ENCODE peak calls at places on chromosomes 6 and 20, in seven cellular contexts. C is BE2C, X is stomach, G is fibroblast of lung, B is ovary, I is epithelial cell of esophagus, T is heart left ventricle. Q is an unnamed sample.

GRCh38 chr6:11236351-11236750 is 3.9 kb upstream of the NEDD9 start:
- DNase-seq in C (no peak), X (no peak), G (no peak), B (no peak), I (peak; percentile 74), T (no peak), Q (no peak)

GRCh38 chr6:170437719-170438401 is 115.2 kb downstream of the PSMB1 start:
- DNase-seq in C (no peak), X (no peak), G (peak; percentile 40), B (peak; percentile 3), I (no peak), T (no peak), Q (peak; percentile 47)

GRCh38 chr6:13063300-13063918 is 264.9 kb downstream of the TBC1D7 start:
- DNase-seq in C (no peak), X (no peak), G (no peak), B (no peak), I (no peak), T (no peak), Q (no peak)

GRCh38 chr6:13273202-13273930 is 55.0 kb downstream of the TBC1D7 start:
- DNase-seq in C (no peak), X (no peak), G (peak; percentile 26), B (no peak), I (no peak), T (no peak), Q (no peak)

GRCh38 chr6:37141291-37142046 is 28.5 kb upstream of the PIM1 start:
- DNase-seq in C (no peak), X (no peak), G (peak; percentile 88), B (no peak), I (no peak), T (no peak), Q (no peak)

GRCh38 chr6:40848868-40849524 is 190.0 kb downstream of the UNC5CL start:
- DNase-seq in C (no peak), X (no peak), G (no peak), B (no peak), I (no peak), T (no peak), Q (no peak)

GRCh38 chr6:155880905-155881304 is 425.3 kb upstream of the NOX3 start:
- DNase-seq in C (no peak), X (no peak), G (peak; percentile 51), B (no peak), I (no peak), T (no peak), Q (no peak)

GRCh38 chr20:19495905-19496703 is 262.0 kb upstream of the RIN2 start:
- DNase-seq in C (no peak), X (no peak), G (peak; percentile 41), B (no peak), I (no peak), T (no peak), Q (no peak)

GRCh38 chr6:124982669-124983068 is 20.4 kb downstream of the RNF217 start:
- DNase-seq in C (no peak), X (no peak), G (no peak), B (no peak), I (peak; percentile 50), T (no peak), Q (no peak)

GRCh38 chr6:111818539-111819226 is 54.6 kb downstream of the FYN start:
- DNase-seq in C (no peak), X (no peak), G (peak; percentile 34), B (no peak), I (no peak), T (no peak), Q (no peak)

GRCh38 chr20:24971702-24972101 is 20.8 kb downstream of the APMAP start:
- DNase-seq in C (no peak), X (no peak), G (no peak), B (no peak), I (no peak), T (no peak), Q (no peak)

GRCh38 chr20:63794614-63795013 is 36.5 kb downstream of the ZBTB46 start:
- DNase-seq in C (no peak), X (no peak), G (no peak), B (no peak), I (no peak), T (no peak), Q (no peak)

GRCh38 chr6:3137057-3137777 is 18.7 kb downstream of the BPHL start:
- DNase-seq in C (no peak), X (no peak), G (no peak), B (no peak), I (no peak), T (no peak), Q (no peak)

GRCh38 chr20:38247166-38247509 is 13.4 kb downstream of the KIAA1755 start:
- DNase-seq in C (no peak), X (no peak), G (no peak), B (no peak), I (no peak), T (no peak), Q (peak; percentile 54)

GRCh38 chr6:4369616-4370015 is 234.2 kb upstream of the ECI2 start:
- DNase-seq in C (no peak), X (no peak), G (peak; percentile 82), B (no peak), I (peak; percentile 46), T (no peak), Q (no peak)

GRCh38 chr6:107653183-107653580 is 163.3 kb downstream of the SOBP start:
- DNase-seq in C (peak; percentile 88), X (no peak), G (no peak), B (no peak), I (no peak), T (peak; percentile 87), Q (no peak)

GRCh38 chr6:89440200-89440599 is 7.2 kb downstream of the ANKRD6 start:
- DNase-seq in C (no peak), X (no peak), G (no peak), B (no peak), I (no peak), T (no peak), Q (no peak)

GRCh38 chr6:6600865-6601264 is 12.3 kb downstream of the LY86 start:
- DNase-seq in C (no peak), X (no peak), G (no peak), B (no peak), I (no peak), T (no peak), Q (no peak)

GRCh38 chr6:44035621-44036020 is 91.6 kb downstream of the MRPL14 start:
- DNase-seq in C (peak; percentile 44), X (no peak), G (no peak), B (no peak), I (peak; percentile 56), T (no peak), Q (no peak)

GRCh38 chr6:64255000-64255399 is 619.4 kb downstream of the PHF3 start:
- DNase-seq in C (no peak), X (no peak), G (no peak), B (no peak), I (no peak), T (no peak), Q (no peak)

GRCh38 chr6:64254558-64254957 is 619.0 kb downstream of the PHF3 start:
- DNase-seq in C (no peak), X (no peak), G (no peak), B (no peak), I (peak; percentile 83), T (no peak), Q (no peak)

GRCh38 chr6:64249129-64249528 is 613.5 kb downstream of the PHF3 start:
- DNase-seq in C (no peak), X (no peak), G (peak; percentile 4), B (no peak), I (peak; percentile 30), T (no peak), Q (no peak)

GRCh38 chr6:64252256-64252655 is 616.7 kb downstream of the PHF3 start:
- DNase-seq in C (no peak), X (no peak), G (no peak), B (no peak), I (peak; percentile 37), T (no peak), Q (no peak)

DNA sequence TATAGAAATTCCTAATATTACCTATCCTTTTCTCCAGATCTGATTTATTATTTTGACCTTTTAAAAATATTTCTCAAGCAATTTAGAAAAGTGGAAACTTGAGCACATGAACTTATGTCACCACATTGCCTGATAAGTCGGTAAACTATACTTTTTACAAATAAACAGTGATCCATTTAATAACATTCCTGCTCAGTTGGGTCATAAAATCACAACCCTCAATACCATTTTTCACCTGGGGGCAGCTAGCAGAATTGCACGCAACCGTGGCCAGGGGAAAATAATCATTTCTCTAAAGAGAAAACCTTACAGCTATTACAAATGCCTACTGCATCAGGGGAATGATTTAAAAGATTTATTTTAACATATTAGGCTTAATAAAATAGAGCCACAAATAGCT is 614.5 kb downstream of the PHF3 start:
- DNase-seq in C (no peak), X (no peak), G (peak; percentile 11), B (no peak), I (no peak), T (no peak), Q (no peak)
- TF ChIP-seq CTCF in C (peak; percentile 28), X (no peak), G (no peak), B (no peak), I (no peak), T (no peak), Q (no peak)

DNA sequence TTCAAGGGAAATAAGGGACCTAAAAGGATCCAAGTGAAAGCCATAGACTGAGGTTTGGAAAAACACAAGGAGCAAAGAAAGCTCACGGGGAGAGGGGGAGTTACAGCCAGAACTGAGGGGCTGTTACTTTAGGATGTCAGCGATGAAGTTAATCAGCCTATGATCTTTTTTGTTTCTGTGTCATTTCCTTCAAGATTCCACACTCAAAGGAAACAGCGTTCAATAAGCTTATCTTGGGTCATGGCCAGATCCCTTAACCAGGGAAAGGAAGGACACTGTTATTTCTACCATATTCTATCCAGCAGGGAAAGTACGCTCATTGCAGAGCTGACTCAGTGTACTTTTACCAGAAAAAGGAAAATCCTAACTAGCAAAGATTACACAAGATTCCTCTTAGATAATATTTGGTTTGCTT is 132.8 kb downstream of the PFDN4 start:
- DNase-seq in C (no peak), X (no peak), G (peak; percentile 85), B (no peak), I (no peak), T (no peak), Q (no peak)
- TF ChIP-seq CTCF in C (no peak), X (no peak), G (no peak), B (no peak), I (no peak), T (no peak), Q (no peak)

DNA sequence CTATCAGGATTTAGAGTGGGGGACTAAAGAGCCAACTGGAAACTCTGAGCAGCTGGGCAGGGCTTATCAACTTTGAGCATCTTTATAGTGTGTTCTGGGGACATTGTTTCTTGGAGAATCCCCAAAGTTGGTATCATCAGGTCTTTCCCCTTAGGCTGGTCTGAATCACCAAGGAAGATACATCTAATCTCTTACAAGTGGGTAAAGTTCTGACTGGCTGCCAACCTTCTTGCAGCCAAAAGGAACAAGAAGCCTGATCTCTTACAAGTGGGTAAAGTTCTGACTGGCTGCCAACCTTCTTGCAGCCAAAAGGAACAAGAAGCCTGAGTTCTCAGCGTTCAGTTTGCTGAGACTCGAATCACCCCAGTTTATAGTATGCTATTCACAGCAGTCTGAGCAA is 1.6 kb upstream of the MED23 start:
- DNase-seq in C (no peak), X (no peak), G (no peak), B (no peak), I (no peak), T (no peak), Q (no peak)
- TF ChIP-seq CTCF in C (no peak), X (no peak), G (no peak), B (no peak), I (no peak), T (no peak), Q (no peak)

DNA sequence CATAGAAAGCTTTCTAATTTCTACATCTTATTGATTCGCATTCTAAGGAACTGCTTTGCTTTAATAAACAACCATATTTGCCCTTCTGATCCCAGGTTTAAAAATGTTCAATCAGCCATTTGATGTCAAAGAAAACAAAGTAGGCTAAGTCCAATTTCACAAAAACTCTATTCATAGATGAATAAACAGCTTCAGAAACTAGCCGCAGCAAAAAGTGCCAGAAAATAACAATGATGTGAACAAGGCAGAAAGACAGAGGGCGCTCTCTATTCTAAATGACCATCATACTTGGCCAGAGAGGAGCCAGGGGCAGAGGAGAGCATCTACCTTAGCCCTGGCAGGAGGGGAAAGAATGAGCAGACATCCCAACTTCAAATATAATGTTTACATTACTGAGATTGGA is 9.7 kb downstream of the CNKSR3 start:
- DNase-seq in C (no peak), X (no peak), G (no peak), B (no peak), I (no peak), T (no peak), Q (no peak)
- TF ChIP-seq CTCF in C (peak; percentile 65), X (peak; percentile 39), G (peak; percentile 55), B (no peak), I (peak; percentile 29), T (peak; percentile 40), Q (peak; percentile 76)